ENCODE peak calls at places on chromosomes 3 and 15, in six cellular contexts. R, F, T, H, A and J are unnamed samples.

GRCh38 chr3:79361748-79362378 is 405.9 kb downstream of the ROBO1 start:
- DNase-seq in H (no peak), A (peak), R (peak), T (no peak), F (peak), J (peak)

GRCh38 chr3:185057829-185058228 is 95.0 kb downstream of the C3orf70 start:
- DNase-seq in H (no peak), A (no peak), F (no peak), T (no peak), R (no peak), J (no peak)

GRCh38 chr3:44561076-44561475 is 6.1 kb downstream of the ZKSCAN7 start:
- DNase-seq in T (no peak), F (no peak), R (no peak), A (no peak), H (no peak), J (no peak)

GRCh38 chr15:50968353-50968752 is 59.9 kb downstream of the AP4E1 start:
- DNase-seq in H (no peak), R (no peak), A (no peak), T (no peak), F (peak), J (no peak)

GRCh38 chr3:73148653-73149052 is 87.2 kb downstream of the EBLN2 start:
- DNase-seq in A (no peak), H (no peak), R (no peak), T (no peak), F (peak), J (no peak)

GRCh38 chr3:69009559-69010410 is 3.7 kb downstream of the EOGT start:
- DNase-seq in R (no peak), F (peak), A (no peak), H (no peak), T (no peak), J (no peak)

GRCh38 chr3:194536883-194537637 is 50.3 kb upstream of the ATP13A3 start:
- DNase-seq in T (no peak), R (no peak), F (peak), A (no peak), H (no peak), J (no peak)

GRCh38 chr15:100191161-100191560 is 150.6 kb downstream of the ADAMTS17 start:
- DNase-seq in F (no peak), R (no peak), T (no peak), H (no peak), A (no peak), J (no peak)

GRCh38 chr3:124935794-124936542 is 1.4 kb upstream of the MUC13 start:
- DNase-seq in F (no peak), A (no peak), H (no peak), R (no peak), T (no peak), J (no peak)

GRCh38 chr3:126128504-126129407 is 44.8 kb upstream of the SLC41A3 start:
- DNase-seq in F (no peak), H (no peak), T (no peak), R (no peak), A (no peak), J (no peak)

GRCh38 chr3:53045784-53046170 is at the start of gene SFMBT1:
- DNase-seq in H (peak), A (peak), F (peak), R (no peak), T (peak), J (peak)

GRCh38 chr3:13580256-13581023 is 31.5 kb downstream of the FBLN2 start:
- DNase-seq in H (no peak), F (no peak), A (no peak), T (no peak), R (no peak), J (no peak)

GRCh38 chr3:28347374-28348285 is 891 bp upstream of the ZCWPW2 start:
- DNase-seq in H (no peak), T (no peak), R (no peak), F (peak), A (no peak), J (peak)

GRCh38 chr15:91142097-91142744 is 42.2 kb downstream of the SV2B start:
- DNase-seq in A (peak), R (no peak), F (peak), T (no peak), H (peak), J (peak)

GRCh38 chr3:195921334-195921771 is 13.0 kb upstream of the TNK2 start:
- DNase-seq in H (no peak), F (peak), T (no peak), A (no peak), R (no peak), J (no peak)

GRCh38 chr3:171192176-171192854 is 165.8 kb upstream of the SLC2A2 start:
- DNase-seq in F (peak), R (peak), T (no peak), H (peak), A (no peak), J (no peak)

GRCh38 chr15:50017522-50017921 is 101.5 kb downstream of the ATP8B4 start:
- DNase-seq in H (no peak), R (no peak), F (peak), A (no peak), T (no peak), J (no peak)

GRCh38 chr3:20141306-20141705 is 44.7 kb downstream of the SGO1 start:
- DNase-seq in R (no peak), H (no peak), T (no peak), A (no peak), F (no peak), J (no peak)

GRCh38 chr15:73633991-73634495 is 854 bp upstream of the NPTN start:
- DNase-seq in T (no peak), F (peak), R (peak), H (peak), A (no peak), J (no peak)

GRCh38 chr3:57206423-57206822 is 6.6 kb upstream of the HESX1 start:
- DNase-seq in F (no peak), H (no peak), T (no peak), R (no peak), A (peak), J (no peak)

GRCh38 chr3:37945407-37945802 is 45.2 kb upstream of the VILL start:
- DNase-seq in A (no peak), R (no peak), F (no peak), T (no peak), H (no peak), J (peak)

GRCh38 chr3:156761713-156762575 is 64.2 kb upstream of the LEKR1 start:
- DNase-seq in T (no peak), A (no peak), F (peak), R (no peak), H (no peak), J (no peak)

GRCh38 chr3:40363681-40364080 is 23.3 kb upstream of the ENTPD3 start:
- DNase-seq in F (no peak), T (no peak), A (no peak), H (no peak), R (no peak), J (no peak)

GRCh38 chr3:7340795-7341194 is 479.9 kb downstream of the GRM7 start:
- DNase-seq in R (peak), F (no peak), H (no peak), A (no peak), T (no peak), J (no peak)

GRCh38 chr15:27746556-27746955 is 352.6 kb downstream of the OCA2 start:
- DNase-seq in R (no peak), T (no peak), H (no peak), A (no peak), F (no peak), J (no peak)

GRCh38 chr3:187902041-187902471 is 156.8 kb upstream of the BCL6 start:
- DNase-seq in A (no peak), F (no peak), T (peak), H (no peak), R (no peak), J (peak)

GRCh38 chr15:42723068-42723467 is 13.9 kb downstream of the CDAN1 start:
- DNase-seq in F (peak), R (no peak), H (no peak), A (no peak), T (no peak), J (no peak)

GRCh38 chr15:68056097-68056865 is 2.2 kb downstream of the PIAS1 start:
- DNase-seq in H (no peak), A (no peak), F (peak), R (no peak), T (no peak), J (peak)

GRCh38 chr15:45442497-45443135 is 64.3 kb upstream of the GATM start:
- DNase-seq in R (no peak), F (peak), H (no peak), T (no peak), A (no peak), J (peak)

GRCh38 chr15:67607329-67607728 is 64.8 kb downstream of the MAP2K5 start:
- DNase-seq in H (no peak), R (no peak), F (no peak), T (no peak), A (no peak), J (no peak)

GRCh38 chr3:184186902-184187207 is 856 bp downstream of the ABCF3 start:
- DNase-seq in F (peak), R (no peak), A (no peak), H (no peak), T (no peak), J (peak)

GRCh38 chr3:181629029-181629428 is 82.7 kb upstream of the SOX2 start:
- DNase-seq in F (peak), R (no peak), H (no peak), A (no peak), T (no peak), J (no peak)
- H3K27ac ChIP-seq in F (no peak), R (no peak), H (no peak), A (no peak), T (no peak), J (no peak)

GRCh38 chr3:51681453-51681852 is 10.4 kb downstream of the TEX264 start:
- DNase-seq in A (peak), R (no peak), T (peak), F (peak), H (no peak), J (peak)
- H3K27ac ChIP-seq in A (peak), R (peak), T (peak), F (peak), H (no peak), J (peak)

DNA sequence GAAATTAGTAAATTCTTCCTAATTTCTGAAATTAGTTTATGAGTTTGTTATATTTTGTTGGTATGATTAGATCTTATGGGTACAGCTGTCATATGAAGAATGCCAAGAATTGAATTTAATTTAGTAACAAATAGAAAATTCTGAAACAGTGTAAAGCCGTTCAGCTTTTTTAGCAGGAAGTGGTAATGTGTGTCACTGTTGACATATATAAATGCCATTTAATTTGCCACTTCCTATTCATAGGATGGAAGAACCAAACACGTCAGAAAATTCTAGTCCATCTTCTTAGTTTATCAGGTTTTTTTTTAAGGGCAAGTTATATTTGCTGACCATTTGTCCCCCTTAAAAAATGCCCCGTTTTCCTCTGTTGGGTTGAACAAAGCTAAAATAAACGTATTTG is 43.0 kb downstream of the RAB8B start:
- DNase-seq in F (peak), T (no peak), R (no peak), A (no peak), H (no peak), J (no peak)
- H3K27ac ChIP-seq in F (peak), T (peak), R (no peak), A (no peak), H (no peak), J (no peak)

DNA sequence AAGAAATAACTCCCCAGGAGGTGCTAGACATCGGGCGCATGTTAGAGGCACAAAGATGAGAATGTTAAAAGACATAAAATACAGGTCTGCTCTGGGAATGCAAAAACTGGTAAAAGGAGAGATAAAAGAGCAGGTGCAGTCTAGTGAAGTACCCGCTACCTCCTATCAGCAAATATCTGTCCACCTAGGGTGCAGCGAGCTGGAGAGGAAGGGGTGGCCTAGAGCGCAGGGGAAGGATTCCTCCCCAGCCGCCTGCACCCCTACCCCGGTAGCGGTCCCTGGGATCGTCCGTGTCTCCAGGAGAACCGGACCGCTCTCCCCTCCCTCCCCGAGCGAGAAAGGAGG is 230 bp upstream of the ZNF662 start:
- DNase-seq in T (no peak), R (no peak), H (no peak), F (no peak), A (no peak), J (no peak)
- H3K27ac ChIP-seq in T (no peak), R (no peak), H (no peak), F (no peak), A (no peak), J (no peak)

GRCh38 chr15:98002874-98003273 is 42.4 kb downstream of the ARRDC4 start:
- DNase-seq in R (no peak), H (no peak), A (no peak), T (no peak), F (no peak), J (no peak)
- H3K27ac ChIP-seq in R (no peak), H (no peak), A (no peak), T (no peak), F (no peak), J (no peak)

GRCh38 chr3:181730364-181730763 is 18.6 kb downstream of the SOX2 start:
- DNase-seq in A (no peak), T (no peak), H (no peak), F (no peak), R (no peak), J (no peak)
- H3K27ac ChIP-seq in A (no peak), T (no peak), H (no peak), F (no peak), R (no peak), J (no peak)

GRCh38 chr3:170132335-170132734 is 49.2 kb downstream of the PHC3 start:
- DNase-seq in H (no peak), R (no peak), A (peak), F (no peak), T (no peak), J (no peak)
- H3K27ac ChIP-seq in H (no peak), R (no peak), A (peak), F (no peak), T (no peak), J (no peak)

DNA sequence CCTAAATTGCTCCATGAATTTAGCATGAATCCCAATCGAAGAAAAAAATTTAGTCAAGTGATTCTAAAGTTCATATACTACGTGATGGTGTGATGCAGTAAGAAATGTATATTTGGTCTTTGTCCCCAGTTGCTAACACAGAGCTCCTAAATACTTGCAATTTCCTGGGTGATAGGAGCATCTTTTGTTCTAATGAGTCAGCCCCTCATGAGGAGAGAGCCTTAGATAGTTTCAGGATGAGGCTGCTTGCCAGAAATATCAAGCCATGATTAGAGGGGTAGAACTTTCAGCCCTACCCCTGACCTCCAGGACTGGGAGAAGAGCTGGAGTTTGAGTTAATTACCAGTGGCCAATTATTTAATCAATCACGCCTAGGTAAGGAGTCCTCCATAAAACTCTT is 170.2 kb downstream of the PDE8A start:
- DNase-seq in H (no peak), R (no peak), T (no peak), F (no peak), A (no peak), J (no peak)
- H3K27ac ChIP-seq in H (no peak), R (no peak), T (no peak), F (no peak), A (no peak), J (no peak)

GRCh38 chr15:95162521-95162920 is 931.2 kb downstream of the MCTP2 start:
- DNase-seq in H (no peak), F (no peak), A (no peak), R (no peak), T (no peak), J (no peak)

GRCh38 chr15:95160316-95160715 is 929.0 kb downstream of the MCTP2 start:
- DNase-seq in A (no peak), T (no peak), R (no peak), H (no peak), F (no peak), J (no peak)

GRCh38 chr15:95162967-95163531 is 931.7 kb downstream of the MCTP2 start:
- DNase-seq in F (peak), T (no peak), R (no peak), A (no peak), H (no peak), J (no peak)

DNA sequence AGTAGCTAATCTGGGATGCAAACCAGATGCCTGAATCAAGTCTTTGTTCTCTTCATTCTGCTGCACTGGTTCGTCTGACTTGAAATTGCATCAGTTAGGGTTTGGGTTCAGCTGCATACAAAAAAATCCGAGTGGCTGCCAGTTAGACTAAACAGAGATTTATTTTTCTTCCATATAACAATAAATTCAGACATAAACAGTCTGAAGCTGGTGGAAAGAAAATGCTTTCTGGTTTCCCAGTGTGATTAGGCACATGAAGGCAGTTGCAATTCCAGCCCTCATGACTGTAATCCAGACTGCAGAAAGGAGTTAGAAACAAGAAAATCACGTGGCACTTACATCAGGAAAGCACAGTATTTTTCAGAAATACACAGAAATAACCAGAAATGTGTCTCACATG is 930.7 kb downstream of the MCTP2 start:
- DNase-seq in H (no peak), F (peak), R (no peak), A (no peak), T (no peak), J (no peak)
- H3K27ac ChIP-seq in H (no peak), F (peak), R (no peak), A (no peak), T (no peak), J (no peak)